ENCODE peak calls at places on chromosomes 16 and 17, in ten cellular contexts. N is K562, Z is stomach, V is iPS DF 6.9, C is lower lobe of right lung, T is HepG2, L is GM23248, G is cardiac muscle cell, K is GM23338, M is brain microvascular endothelial cell. H is an unnamed sample. For H3K36me3, the result is how much of the 10 kb centered on the place peaks cover.

GRCh38 chr17:62652251-62653001 is 25.0 kb downstream of the MRC2 start:
- DNase-seq in N (no peak), Z (peak), V (no peak), C (peak), T (no peak), L (peak), G (peak), K (peak), M (peak), H (no peak)

GRCh38 chr17:50953831-50954601 is 87.9 kb upstream of the TOB1 start:
- DNase-seq in N (no peak), Z (no peak), V (no peak), C (peak), T (no peak), L (peak), G (no peak), K (peak), M (peak), H (no peak)

GRCh38 chr16:15993946-15994665 is 44.7 kb downstream of the ABCC1 start:
- DNase-seq in N (no peak), Z (no peak), V (no peak), C (no peak), T (no peak), L (peak), G (no peak), K (no peak), M (peak), H (peak)

GRCh38 chr17:8606415-8606814 is 24.1 kb downstream of the MYH10 start:
- DNase-seq in N (no peak), Z (no peak), V (no peak), C (no peak), T (no peak), L (peak), G (no peak), K (no peak), M (no peak), H (no peak)

GRCh38 chr16:88976359-88977027 is 514 bp downstream of the CBFA2T3 start:
- DNase-seq in N (no peak), Z (no peak), V (no peak), C (no peak), T (no peak), L (no peak), G (no peak), K (no peak), M (no peak), H (no peak)

GRCh38 chr17:61410555-61411089 is 11.0 kb downstream of the TBX2 start:
- DNase-seq in N (no peak), Z (peak), V (no peak), C (peak), T (no peak), L (peak), G (peak), K (peak), M (peak), H (no peak)

GRCh38 chr17:66747561-66748275 is 87.2 kb upstream of the CACNG5 start:
- DNase-seq in N (no peak), Z (no peak), V (no peak), C (no peak), T (no peak), L (peak), G (no peak), K (no peak), M (peak), H (no peak)

GRCh38 chr17:50865060-50865867 is 890 bp downstream of the TOB1 start:
- DNase-seq in N (peak), Z (peak), V (no peak), C (peak), T (peak), L (peak), G (peak), K (peak), M (peak), H (no peak)

GRCh38 chr17:49227436-49228261 is 2.9 kb downstream of the PHOSPHO1 start:
- DNase-seq in N (peak), Z (peak), V (no peak), C (peak), T (peak), L (peak), G (peak), K (peak), M (peak), H (no peak)

GRCh38 chr16:27520982-27521673 is 28.6 kb downstream of the GTF3C1 start:
- DNase-seq in N (no peak), Z (no peak), V (no peak), C (no peak), T (no peak), L (no peak), G (peak), K (no peak), M (peak), H (peak)

DNA sequence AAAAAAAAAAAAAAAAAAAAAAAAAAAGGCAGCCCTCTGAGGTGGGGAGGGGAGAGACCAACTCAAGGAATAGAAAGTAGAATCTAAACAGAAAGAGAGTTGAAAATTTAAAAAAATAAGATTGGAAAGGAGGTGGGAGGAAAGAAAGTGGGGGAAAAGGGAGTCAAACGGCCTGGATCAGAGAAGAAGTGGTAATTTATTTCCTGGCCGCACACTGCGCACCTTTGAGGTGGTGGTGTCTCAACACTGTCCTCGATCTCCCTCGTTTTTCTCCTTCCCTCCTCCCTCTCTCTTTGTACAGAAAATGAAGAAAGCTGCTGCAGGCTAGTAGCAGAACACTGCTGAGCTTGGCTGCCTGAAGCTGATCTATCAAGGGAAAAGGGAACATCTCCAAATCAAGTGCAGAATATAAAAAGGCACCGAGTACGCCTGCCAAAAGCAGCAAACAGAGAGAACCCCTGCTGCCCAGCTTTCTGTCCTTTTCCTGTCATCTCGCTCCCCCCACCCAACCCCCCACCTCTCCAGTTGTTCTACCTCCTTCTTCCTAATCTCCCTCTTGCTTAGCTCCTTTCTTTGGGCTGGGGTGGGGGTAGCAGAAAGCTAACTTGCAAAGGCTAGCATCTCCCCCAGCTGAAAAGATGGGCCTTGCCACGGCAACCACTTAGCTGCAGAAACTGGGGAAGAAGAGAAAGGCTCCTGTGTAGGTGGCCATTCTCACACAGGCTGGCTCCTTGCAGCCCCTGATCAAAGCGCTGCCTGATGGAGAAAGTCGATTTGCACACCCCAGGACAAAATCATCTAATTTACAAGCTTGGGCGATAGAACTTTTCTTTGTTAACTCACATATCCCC is 22.5 kb downstream of the AXIN2 start:
- DNase-seq in N (no peak), Z (no peak), V (no peak), C (no peak), T (no peak), L (no peak), G (no peak), K (no peak), M (no peak), H (no peak)
- H3K36me3 ChIP-seq in N (under half), Z (half or more), V (under half), C (half or more), T (half or more), L (under half), G (half or more), K (under half), M (under half), H (under half)

GRCh38 chr17:35002876-35003551 is 22.7 kb downstream of the LIG3 start:
- DNase-seq in N (no peak), Z (peak), V (no peak), C (no peak), T (no peak), L (peak), G (no peak), K (no peak), M (no peak), H (no peak)
- H3K36me3 ChIP-seq in N (half or more), Z (half or more), V (under half), C (half or more), T (under half), L (under half), G (under half), K (under half), M (under half), H (under half)

GRCh38 chr17:13118311-13118710 is 100.5 kb upstream of the ELAC2 start:
- DNase-seq in N (no peak), Z (no peak), V (no peak), C (no peak), T (no peak), L (no peak), G (no peak), K (no peak), M (no peak), H (no peak)
- H3K36me3 ChIP-seq in N (under half), Z (under half), V (under half), C (under half), T (under half), L (under half), G (under half), K (under half), M (under half), H (under half)

GRCh38 chr16:24971718-24972117 is 43.5 kb downstream of the ARHGAP17 start:
- DNase-seq in N (no peak), Z (no peak), V (no peak), C (no peak), T (no peak), L (no peak), G (peak), K (no peak), M (no peak), H (no peak)
- H3K36me3 ChIP-seq in N (half or more), Z (half or more), V (under half), C (half or more), T (half or more), L (half or more), G (under half), K (under half), M (half or more), H (under half)

DNA sequence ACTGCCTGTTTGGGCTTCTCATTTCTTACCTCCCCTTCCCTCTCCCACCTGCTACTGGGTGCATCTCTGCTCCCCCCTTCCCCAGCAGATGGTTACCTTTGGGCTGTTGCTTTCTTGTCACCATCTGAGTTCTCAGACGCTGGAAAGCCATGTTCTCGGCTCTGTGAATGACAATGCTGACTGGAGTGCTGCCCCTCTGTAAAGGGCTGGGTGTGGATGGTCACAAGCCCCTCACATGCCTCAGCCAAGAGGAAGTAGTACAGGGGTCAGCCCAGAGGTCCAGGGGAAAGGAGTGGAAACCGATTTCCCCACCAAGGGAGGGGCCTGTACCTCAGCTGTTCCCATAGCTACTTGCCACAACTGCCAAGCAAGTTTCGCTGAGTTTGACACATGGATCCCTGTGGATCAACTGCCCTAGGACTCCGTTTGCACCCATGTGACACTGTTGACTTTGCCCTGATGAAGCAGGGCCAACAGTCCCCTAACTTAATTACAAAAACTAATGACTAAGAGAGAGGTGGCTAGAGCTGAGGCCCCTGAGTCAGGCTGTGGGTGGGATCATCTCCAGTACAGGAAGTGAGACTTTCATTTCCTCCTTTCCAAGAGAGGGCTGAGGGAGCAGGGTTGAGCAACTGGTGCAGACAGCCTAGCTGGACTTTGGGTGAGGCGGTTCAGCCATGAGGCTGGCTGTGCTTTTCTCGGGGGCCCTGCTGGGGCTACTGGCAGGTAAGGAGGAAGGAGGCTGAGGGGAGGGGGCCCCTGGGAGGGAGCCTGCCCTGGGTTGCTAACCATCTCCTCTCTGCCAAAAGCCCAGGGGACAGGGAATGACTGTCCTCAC is at the start of gene CD68:
- DNase-seq in N (no peak), Z (peak), V (no peak), C (peak), T (peak), L (peak), G (peak), K (peak), M (peak), H (peak)
- H3K36me3 ChIP-seq in N (half or more), Z (half or more), V (under half), C (half or more), T (under half), L (under half), G (half or more), K (under half), M (under half), H (under half)

GRCh38 chr16:4748682-4749411 is 14.5 kb downstream of the DNAAF8 start:
- DNase-seq in N (no peak), Z (no peak), V (no peak), C (no peak), T (no peak), L (no peak), G (no peak), K (no peak), M (no peak), H (no peak)
- H3K36me3 ChIP-seq in N (under half), Z (half or more), V (under half), C (under half), T (under half), L (under half), G (under half), K (under half), M (under half), H (under half)

GRCh38 chr17:35713069-35713728 is 18.2 kb upstream of the RASL10B start:
- DNase-seq in N (no peak), Z (no peak), V (no peak), C (no peak), T (peak), L (peak), G (peak), K (no peak), M (peak), H (peak)
- H3K36me3 ChIP-seq in N (half or more), Z (half or more), V (under half), C (half or more), T (under half), L (under half), G (under half), K (under half), M (under half), H (under half)

GRCh38 chr17:75942473-75942872 is 1.6 kb upstream of the FBF1 start:
- DNase-seq in N (no peak), Z (no peak), V (no peak), C (no peak), T (no peak), L (no peak), G (no peak), K (no peak), M (no peak), H (no peak)

GRCh38 chr17:75950421-75950820 is 9.6 kb upstream of the FBF1 start:
- DNase-seq in N (no peak), Z (no peak), V (no peak), C (no peak), T (no peak), L (no peak), G (no peak), K (no peak), M (no peak), H (no peak)

GRCh38 chr17:75940727-75941441 is at the start of gene FBF1:
- DNase-seq in N (peak), Z (peak), V (peak), C (peak), T (peak), L (peak), G (peak), K (peak), M (peak), H (peak)

GRCh38 chr17:75941442-75941819 is 589 bp upstream of the FBF1 start:
- DNase-seq in N (no peak), Z (no peak), V (no peak), C (no peak), T (no peak), L (no peak), G (no peak), K (no peak), M (no peak), H (no peak)

DNA sequence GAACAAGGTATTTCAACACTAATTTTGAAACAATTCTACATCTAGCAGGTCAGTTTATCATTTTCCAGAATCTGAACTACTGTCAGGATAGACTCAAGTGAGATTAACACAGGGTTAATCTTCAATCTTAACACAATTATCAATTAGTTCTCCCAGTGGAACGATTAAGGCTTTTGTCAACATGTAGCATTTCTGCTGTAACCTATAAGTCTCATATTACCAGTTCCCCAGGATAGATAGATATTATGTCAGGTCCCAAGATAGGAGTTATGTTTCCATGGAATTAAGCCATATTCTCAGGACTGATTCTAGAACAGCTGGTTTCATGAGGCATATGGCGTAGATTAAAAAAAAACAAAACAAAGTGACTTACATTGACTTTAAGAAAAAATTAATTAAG is 4.4 kb upstream of the FBF1 start:
- DNase-seq in N (no peak), Z (no peak), V (no peak), C (no peak), T (no peak), L (no peak), G (no peak), K (no peak), M (no peak), H (no peak)
- H3K36me3 ChIP-seq in N (under half), Z (half or more), V (under half), C (half or more), T (under half), L (under half), G (under half), K (under half), M (under half), H (under half)

H was measured in thoracic aorta.